ENCODE peak calls at places on chromosomes 2 and 18, in seven cellular contexts. Q is H1, X is heart left ventricle, G is HCT116, L is body of pancreas, A is K562, C is adrenal gland. H is an unnamed sample.
A peak's percentile ranks its signal among the peaks of the same experiment; 100 is the strongest.

GRCh38 chr2:145325485-145325884 is 805.6 kb upstream of the ZEB2 start:
- DNase-seq in Q (no peak), X (no peak), G (no peak), L (no peak), A (no peak), C (no peak), H (no peak)

GRCh38 chr18:13448028-13448795 is 229.7 kb downstream of the LDLRAD4 start:
- DNase-seq in Q (no peak), X (no peak), G (no peak), L (no peak), A (no peak), C (no peak), H (no peak)

GRCh38 chr2:62724886-62725711 is 19.6 kb downstream of the EHBP1 start:
- DNase-seq in Q (no peak), X (peak; percentile 42), G (peak; percentile 22), L (peak; percentile 43), A (peak; percentile 33), C (no peak), H (no peak)

GRCh38 chr2:233081232-233081730 is 21.1 kb downstream of the INPP5D start:
- DNase-seq in Q (no peak), X (no peak), G (no peak), L (no peak), A (no peak), C (no peak), H (no peak)

GRCh38 chr2:241532168-241532567 is 23.8 kb upstream of the STK25 start:
- DNase-seq in Q (no peak), X (no peak), G (no peak), L (no peak), A (no peak), C (no peak), H (no peak)

GRCh38 chr2:237449193-237449797 is 35.3 kb upstream of the COL6A3 start:
- DNase-seq in Q (no peak), X (no peak), G (no peak), L (no peak), A (no peak), C (no peak), H (no peak)

GRCh38 chr18:30568333-30568732 is 474.2 kb downstream of the DSC3 start:
- DNase-seq in Q (no peak), X (no peak), G (no peak), L (no peak), A (peak; percentile 71), C (no peak), H (no peak)

GRCh38 chr18:38493991-38494559 is 928.5 kb upstream of the CELF4 start:
- DNase-seq in Q (no peak), X (no peak), G (no peak), L (no peak), A (no peak), C (no peak), H (no peak)

GRCh38 chr18:3502650-3503049 is 52.7 kb downstream of the TGIF1 start:
- DNase-seq in Q (no peak), X (no peak), G (no peak), L (no peak), A (no peak), C (no peak), H (no peak)

GRCh38 chr2:242020196-242021004 is 150.9 kb downstream of the RTP5 start:
- DNase-seq in Q (no peak), X (no peak), G (no peak), L (peak; percentile 38), A (peak; percentile 44), C (no peak), H (peak; percentile 71)

DNA sequence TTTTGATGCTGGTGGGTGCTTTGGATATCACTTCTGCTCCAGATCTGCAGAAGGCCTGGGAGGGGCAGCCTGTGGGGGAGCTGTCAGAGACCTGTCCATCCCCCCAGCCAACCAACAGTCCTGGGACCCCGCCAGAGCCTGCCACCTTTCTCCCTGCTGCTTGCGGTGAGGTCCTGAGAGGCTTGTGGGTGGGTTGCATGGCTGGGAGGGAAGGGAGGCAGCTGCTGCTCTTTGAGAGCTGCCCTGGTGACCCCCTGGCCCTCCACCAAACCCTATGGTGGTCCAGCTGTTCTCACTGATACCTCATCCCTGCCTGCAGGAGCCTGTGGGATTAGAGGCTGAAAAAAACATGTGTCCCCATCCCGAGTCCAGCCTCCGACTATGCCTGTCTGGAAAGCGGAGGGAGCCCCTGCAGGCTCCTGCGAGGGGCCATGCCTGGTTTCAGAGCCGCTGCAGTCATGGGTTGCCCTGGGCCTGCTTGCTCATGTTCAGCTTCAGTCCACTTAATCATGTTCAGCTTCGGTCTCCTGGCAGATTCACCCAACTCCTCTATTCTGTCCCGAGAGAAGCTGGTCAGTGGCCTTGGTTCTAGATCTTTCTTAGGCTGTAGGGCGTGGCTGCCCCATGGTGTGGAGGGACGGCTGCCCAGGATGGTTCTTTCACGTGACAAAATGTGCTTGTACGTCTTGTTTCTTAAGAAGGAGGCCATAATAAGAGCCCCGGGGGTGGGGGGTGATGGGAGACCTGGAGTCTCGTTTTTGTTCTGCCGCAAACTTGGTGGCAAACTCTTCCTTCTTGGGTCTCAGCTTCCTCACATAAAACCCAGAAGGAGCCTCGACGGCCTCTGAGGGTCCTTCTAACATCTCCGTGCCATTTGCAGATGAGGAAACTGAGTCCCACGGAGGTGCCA is 98.5 kb downstream of the CTIF start:
- DNase-seq in Q (no peak), X (no peak), G (no peak), L (no peak), A (no peak), C (no peak), H (no peak)
- H3K36me3 ChIP-seq in Q (no peaks in the 10 kb centered on the region), X (peaks cover under 1% of the 10 kb centered on the region), G (no peaks in the 10 kb centered on the region), L (no peaks in the 10 kb centered on the region), A (no peaks in the 10 kb centered on the region), C (no peaks in the 10 kb centered on the region), H (no peaks in the 10 kb centered on the region)

DNA sequence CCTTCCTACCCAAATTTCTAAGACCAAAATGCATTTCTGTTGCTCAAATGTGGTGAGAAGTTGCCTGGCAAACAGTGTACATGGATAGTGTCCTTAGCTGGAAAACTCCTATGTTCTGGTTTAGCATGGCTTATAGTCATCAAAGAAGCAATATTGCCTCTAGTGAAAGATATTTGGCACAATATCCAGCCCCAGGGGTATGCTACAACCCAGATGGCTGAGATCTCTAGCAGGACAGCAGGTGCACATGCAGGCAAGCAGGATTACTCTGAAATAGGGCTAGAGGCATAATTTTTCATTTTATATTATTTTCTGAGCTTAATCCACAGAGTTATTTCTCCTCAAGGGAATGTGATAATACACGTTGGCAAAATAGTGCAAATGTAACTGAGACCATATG is 34.0 kb downstream of the CCDC195 start:
- DNase-seq in Q (no peak), X (no peak), G (no peak), L (no peak), A (no peak), C (no peak), H (no peak)
- TF ChIP-seq POLR2A in Q (no peak), X (no peak), G (no peak), L (no peak), A (no peak), C (no peak), H (no peak)

DNA sequence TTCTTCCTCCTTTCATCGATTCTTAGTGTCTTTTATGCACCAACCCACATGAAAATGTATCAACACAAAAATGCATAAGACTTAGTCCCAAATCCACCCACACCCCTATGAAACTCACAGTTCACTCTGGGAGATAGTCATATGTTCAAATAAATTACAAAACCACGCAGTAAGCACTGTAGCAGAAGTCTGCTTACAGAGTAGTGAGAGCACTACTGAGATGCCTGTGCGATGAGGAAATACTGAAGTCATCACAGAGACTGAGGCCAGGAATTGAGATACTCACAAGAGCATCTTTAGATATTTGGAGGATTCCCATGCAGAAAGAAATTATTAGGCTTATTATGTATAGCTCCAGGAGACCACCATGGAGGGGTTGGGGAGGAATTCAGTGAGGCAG is 82.3 kb downstream of the ANTXR1 start:
- DNase-seq in Q (no peak), X (no peak), G (no peak), L (no peak), A (no peak), C (no peak), H (no peak)
- H3K36me3 ChIP-seq in Q (peaks cover 5% of the 10 kb centered on the region), X (no peaks in the 10 kb centered on the region), G (peaks cover 3% of the 10 kb centered on the region), L (no peaks in the 10 kb centered on the region), A (no peaks in the 10 kb centered on the region), C (no peaks in the 10 kb centered on the region), H (no peaks in the 10 kb centered on the region)

DNA sequence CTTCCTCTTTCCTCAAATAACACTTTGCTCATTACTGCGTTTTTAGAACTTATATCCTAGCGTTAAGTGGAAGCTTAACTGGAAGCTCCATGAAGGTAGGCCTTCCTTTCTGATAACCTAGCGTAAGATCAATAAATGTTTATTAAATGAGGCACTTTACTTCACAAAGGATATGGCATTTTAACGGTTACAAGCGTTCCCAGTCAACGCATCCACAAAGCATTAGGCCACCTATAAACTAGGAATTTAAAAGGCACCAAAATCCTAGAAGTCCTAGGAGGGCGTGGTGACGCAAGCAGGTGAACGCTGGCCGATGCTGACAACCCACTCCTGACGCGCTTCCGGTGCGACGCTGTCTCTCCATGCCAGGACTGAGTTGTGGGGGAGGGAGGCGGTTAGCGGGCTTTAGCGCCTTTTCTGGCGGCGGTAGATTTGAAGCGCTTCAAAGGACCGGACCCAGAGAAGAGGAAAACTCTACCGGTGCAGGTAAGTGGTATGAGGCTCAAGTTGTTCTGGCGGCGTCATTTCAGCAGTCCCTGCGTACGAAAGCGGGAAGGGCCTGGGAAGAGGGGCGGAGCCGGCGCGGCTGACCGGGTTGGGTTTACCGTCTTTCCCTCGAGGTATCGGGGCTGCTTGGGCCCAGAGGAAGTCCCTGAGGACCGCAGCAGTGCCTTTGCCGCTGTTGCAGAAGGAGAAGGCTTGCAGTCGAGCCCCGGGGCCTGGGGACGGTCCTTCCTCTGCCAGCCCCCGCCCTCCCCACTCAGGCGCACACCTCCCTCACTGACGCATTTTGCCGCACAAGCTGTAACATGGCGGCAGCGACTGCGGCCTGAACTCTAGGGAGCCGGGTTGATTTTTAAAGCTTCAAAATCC is at the start of gene PPIG:
- DNase-seq in Q (peak; percentile 56), X (peak; percentile 91), G (peak; percentile 88), L (peak; percentile 90), A (peak; percentile 98), C (peak; percentile 93), H (peak; percentile 92)
- TF ChIP-seq POLR2A in Q (no peak), X (no peak), G (peak; percentile 22), L (peak; percentile 76), A (peak; percentile 93), C (peak; percentile 54), H (peak; percentile 82)

GRCh38 chr2:99376254-99376864 is 39.2 kb downstream of the EIF5B start:
- DNase-seq in Q (no peak), X (no peak), G (no peak), L (no peak), A (no peak), C (no peak), H (no peak)

GRCh38 chr2:99377879-99378278 is 40.7 kb downstream of the EIF5B start:
- DNase-seq in Q (no peak), X (no peak), G (no peak), L (no peak), A (no peak), C (no peak), H (no peak)

GRCh38 chr2:99374747-99375146 is 37.6 kb downstream of the EIF5B start:
- DNase-seq in Q (no peak), X (no peak), G (no peak), L (no peak), A (no peak), C (no peak), H (no peak)

DNA sequence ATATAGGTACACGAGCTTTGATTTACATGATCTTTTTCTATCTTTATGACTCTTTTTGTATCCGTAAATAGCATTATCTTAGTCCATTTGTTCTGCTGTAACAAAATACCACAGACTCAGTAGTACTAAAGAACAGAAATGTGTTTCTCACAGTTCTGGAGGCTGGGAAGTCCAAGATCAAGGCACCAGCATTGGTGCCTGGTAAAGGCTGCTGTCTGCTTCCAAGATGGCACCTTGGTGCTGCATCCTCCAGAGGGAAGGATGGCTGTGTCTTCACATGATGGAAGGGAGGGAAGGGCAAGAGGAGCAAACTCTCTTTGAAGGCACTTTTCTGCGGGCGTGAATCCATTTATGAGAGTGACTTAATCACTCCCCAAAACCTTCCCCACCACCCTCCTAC is 36.0 kb downstream of the EIF5B start:
- DNase-seq in Q (no peak), X (no peak), G (no peak), L (no peak), A (no peak), C (no peak), H (no peak)
- H3K36me3 ChIP-seq in Q (peaks cover 84% of the 10 kb centered on the region), X (peaks cover 96% of the 10 kb centered on the region), G (peaks cover 30% of the 10 kb centered on the region), L (peaks cover 6% of the 10 kb centered on the region), A (peaks cover 94% of the 10 kb centered on the region), C (no peaks in the 10 kb centered on the region), H (no peaks in the 10 kb centered on the region)

H was measured in ovary.